ENCODE peak calls at places on chromosome 22, in five cellular contexts. R is RPMI7951; L is head of caudate nucleus; J is activated T-helper 1 cell treated with anti-CD3 and anti-CD28 coated beads, Interleukin-12 subunit alpha, Interleukin-12 subunit beta, Interleukin-2, Interleukin-4 antibody, amounts not matched to agents 30 ng/mL and 10 ng/mL and 1 ng/mL, durations not matched to agents 14 hours and 24 hours and 36 hours; O is heart right ventricle. E is an unnamed sample.

GRCh38 chr22:38170469-38170868 is 11.2 kb downstream of the PLA2G6 start:
- DNase-seq in R (no peak), L (no peak), J (no peak), O (no peak), E (no peak)

GRCh38 chr22:24831678-24832077 is 25.7 kb downstream of the SGSM1 start:
- DNase-seq in R (no peak), L (no peak), J (no peak), O (no peak), E (no peak)

GRCh38 chr22:46010951-46011626 is 34.1 kb upstream of the WNT7B start:
- DNase-seq in R (no peak), L (peak), J (no peak), O (no peak), E (peak)

GRCh38 chr22:38348751-38349496 is 31.7 kb upstream of the CSNK1E start:
- DNase-seq in R (no peak), L (no peak), J (no peak), O (no peak), E (no peak)

GRCh38 chr22:24834845-24835570 is 29.0 kb downstream of the SGSM1 start:
- DNase-seq in R (no peak), L (peak), J (no peak), O (no peak), E (no peak)

GRCh38 chr22:27800250-27801131 is 1.1 kb downstream of the MN1 start:
- DNase-seq in R (no peak), L (peak), J (no peak), O (peak), E (no peak)

GRCh38 chr22:43429426-43429825 is 17.6 kb downstream of the MPPED1 start:
- DNase-seq in R (no peak), L (no peak), J (no peak), O (no peak), E (no peak)

GRCh38 chr22:24489011-24489410 is 6.1 kb upstream of the UPB1 start:
- DNase-seq in R (no peak), L (no peak), J (no peak), O (no peak), E (no peak)

GRCh38 chr22:43228330-43228729 is 41.4 kb upstream of the TTLL12 start:
- DNase-seq in R (no peak), L (no peak), J (no peak), O (peak), E (no peak)

GRCh38 chr22:46665751-46666280 is 45.6 kb downstream of the GRAMD4 start:
- DNase-seq in R (no peak), L (no peak), J (no peak), O (peak), E (no peak)

GRCh38 chr22:37089451-37089850 is 20.1 kb downstream of the TMPRSS6 start:
- DNase-seq in R (peak), L (no peak), J (no peak), O (no peak), E (no peak)

E was measured in midbrain.